ENCODE peak calls at places on chromosomes 1 and 21, in four cellular contexts. O, H, Q and K are unnamed samples.

GRCh38 chr1:116910379-116911165 is 856 bp downstream of the PTGFRN start:
- DNase-seq in O (peak; percentile 64), H (no peak), Q (peak; percentile 52), K (no peak)

GRCh38 chr1:6652986-6653385 is 28.3 kb downstream of the THAP3 start:
- DNase-seq in O (no peak), H (no peak), Q (no peak), K (no peak)

GRCh38 chr1:20194770-20195463 is 8.6 kb upstream of the PLA2G2C start:
- DNase-seq in O (peak; percentile 80), H (no peak), Q (peak; percentile 80), K (no peak)

GRCh38 chr1:41282679-41283317 is 40.7 kb upstream of the SCMH1 start:
- DNase-seq in O (peak; percentile 37), H (no peak), Q (peak; percentile 23), K (no peak)

GRCh38 chr1:236407059-236407458 is 13.0 kb downstream of the EDARADD start:
- DNase-seq in O (no peak), H (no peak), Q (no peak), K (no peak)

GRCh38 chr1:18635833-18636671 is 5.4 kb downstream of the PAX7 start:
- DNase-seq in O (peak; percentile 39), H (no peak), Q (no peak), K (no peak)

GRCh38 chr1:154342836-154343472 is 17.6 kb downstream of the ATP8B2 start:
- DNase-seq in O (peak; percentile 72), H (no peak), Q (peak; percentile 68), K (peak; percentile 69)

GRCh38 chr1:64282353-64282752 is 78.9 kb downstream of the UBE2U start:
- DNase-seq in O (no peak), H (peak; percentile 74), Q (no peak), K (no peak)

GRCh38 chr1:73034255-73034654 is 751.9 kb upstream of the NEGR1 start:
- DNase-seq in O (no peak), H (no peak), Q (no peak), K (no peak)

GRCh38 chr1:71193153-71193552 is 112.3 kb upstream of the ZRANB2 start:
- DNase-seq in O (no peak), H (peak; percentile 1), Q (no peak), K (no peak)

GRCh38 chr1:56447732-56448276 is 131.6 kb downstream of the PLPP3 start:
- DNase-seq in O (no peak), H (no peak), Q (no peak), K (no peak)

GRCh38 chr1:101135526-101135925 is 101.3 kb upstream of the S1PR1 start:
- DNase-seq in O (no peak), H (no peak), Q (no peak), K (no peak)

GRCh38 chr1:204479387-204480136 is 15.0 kb downstream of the PIK3C2B start:
- DNase-seq in O (no peak), H (no peak), Q (no peak), K (no peak)

GRCh38 chr1:18271336-18271735 is 163.7 kb downstream of the IGSF21 start:
- DNase-seq in O (no peak), H (no peak), Q (no peak), K (no peak)

GRCh38 chr21:42836402-42836666 is 43.0 kb downstream of the WDR4 start:
- DNase-seq in O (no peak), H (no peak), Q (no peak), K (no peak)

GRCh38 chr1:83110156-83110555 is 888.8 kb downstream of the TTLL7 start:
- DNase-seq in O (no peak), H (no peak), Q (no peak), K (no peak)

GRCh38 chr1:80384037-80384830 is 1377.7 kb upstream of the ADGRL4 start:
- DNase-seq in O (no peak), H (no peak), Q (no peak), K (no peak)

GRCh38 chr1:95352767-95353166 is 118.8 kb downstream of the RWDD3 start:
- DNase-seq in O (no peak), H (no peak), Q (no peak), K (no peak)

GRCh38 chr1:20602851-20603450 is 14.1 kb downstream of the CDA start:
- DNase-seq in O (no peak), H (no peak), Q (no peak), K (no peak)

GRCh38 chr1:115337276-115337632 is 795 bp downstream of the NGF start:
- DNase-seq in O (no peak), H (no peak), Q (no peak), K (no peak)

GRCh38 chr1:185074307-185074706 is 28.9 kb downstream of the RNF2 start:
- DNase-seq in O (no peak), H (no peak), Q (no peak), K (no peak)

GRCh38 chr1:173570370-173571030 is 32.4 kb downstream of the SLC9C2 start:
- DNase-seq in O (peak; percentile 24), H (no peak), Q (no peak), K (no peak)

GRCh38 chr1:178599745-178600144 is 86.8 kb downstream of the TEX35 start:
- DNase-seq in O (no peak), H (no peak), Q (no peak), K (no peak)

GRCh38 chr1:184296466-184297243 is 90.2 kb upstream of the C1orf21 start:
- DNase-seq in O (no peak), H (peak; percentile 88), Q (no peak), K (no peak)

GRCh38 chr1:162502928-162503327 is 5.3 kb downstream of the UHMK1 start:
- DNase-seq in O (no peak), H (no peak), Q (no peak), K (no peak)